ENCODE peak calls at places on chromosomes 12 and 14, in ten cellular contexts. L is effector memory CD8-positive, alpha-beta T cell; Y is NCI-H510A treated with DMSO at 0.1 percent for 48 hours; P is body of pancreas; U is neuronal stem cell; O is NCI-H1048; K is GM23338; D is stimulated activated CD4-positive, alpha-beta T cell treated with anti-CD3 and anti-CD28 coated beads, Interleukin-1b, Interleukin-23, amount 100 ng/mL, for 1 hour; X is activated T-cell treated with anti-CD3 and anti-CD28 coated beads, Interleukin-2, amount 50 U/mL, for 72 hours; F is midbrain. N is an unnamed sample.

GRCh38 chr14:28653521-28653920 is 113.1 kb upstream of the FOXG1 start:
- DNase-seq in L (no peak), Y (no peak), P (no peak), U (no peak), O (no peak), K (no peak), D (no peak), X (no peak), F (no peak), N (no peak)

GRCh38 chr12:72017054-72017651 is 78.5 kb downstream of the TPH2 start:
- DNase-seq in L (peak), Y (peak), P (peak), U (peak), O (peak), K (peak), D (peak), X (peak), F (peak), N (peak)

GRCh38 chr12:3712209-3712992 is 40.5 kb downstream of the CRACR2A start:
- DNase-seq in L (no peak), Y (no peak), P (no peak), U (no peak), O (no peak), K (no peak), D (no peak), X (no peak), F (no peak), N (no peak)

GRCh38 chr12:76033116-76034001 is 1.8 kb upstream of the PHLDA1 start:
- DNase-seq in L (no peak), Y (no peak), P (no peak), U (no peak), O (no peak), K (peak), D (no peak), X (no peak), F (no peak), N (no peak)

GRCh38 chr14:102811254-102811963 is 34.2 kb downstream of the TRAF3 start:
- DNase-seq in L (no peak), Y (no peak), P (no peak), U (no peak), O (no peak), K (no peak), D (no peak), X (no peak), F (no peak), N (no peak)

GRCh38 chr12:3311027-3311402 is 180.0 kb upstream of the PRMT8 start:
- DNase-seq in L (no peak), Y (peak), P (peak), U (no peak), O (no peak), K (no peak), D (no peak), X (no peak), F (no peak), N (no peak)

GRCh38 chr14:23641180-23641914 is 5.2 kb downstream of the DHRS2 start:
- DNase-seq in L (no peak), Y (no peak), P (no peak), U (no peak), O (no peak), K (no peak), D (no peak), X (no peak), F (no peak), N (no peak)

GRCh38 chr12:109718390-109718789 is 4.8 kb downstream of the FAM222A start:
- DNase-seq in L (no peak), Y (peak), P (no peak), U (peak), O (no peak), K (peak), D (no peak), X (no peak), F (peak), N (peak)

GRCh38 chr14:39734306-39734705 is 302.1 kb upstream of the FBXO33 start:
- DNase-seq in L (no peak), Y (no peak), P (no peak), U (no peak), O (no peak), K (no peak), D (no peak), X (no peak), F (no peak), N (no peak)

GRCh38 chr14:78902010-78902623 is 731.9 kb downstream of the NRXN3 start:
- DNase-seq in L (no peak), Y (peak), P (peak), U (peak), O (peak), K (peak), D (no peak), X (peak), F (peak), N (peak)

GRCh38 chr14:104655128-104655848 is 34.1 kb upstream of the INF2 start:
- DNase-seq in L (no peak), Y (no peak), P (no peak), U (no peak), O (no peak), K (no peak), D (no peak), X (no peak), F (no peak), N (no peak)

GRCh38 chr12:86712425-86712843 is 456.2 kb upstream of the MGAT4C start:
- DNase-seq in L (no peak), Y (no peak), P (no peak), U (no peak), O (no peak), K (no peak), D (no peak), X (no peak), F (no peak), N (no peak)

GRCh38 chr14:47155395-47155794 is 503.8 kb upstream of the RPL10L start:
- DNase-seq in L (no peak), Y (no peak), P (no peak), U (no peak), O (no peak), K (no peak), D (no peak), X (no peak), F (no peak), N (no peak)

GRCh38 chr14:93736378-93737014 is 51.8 kb downstream of the PRIMA1 start:
- DNase-seq in L (no peak), Y (no peak), P (peak), U (no peak), O (no peak), K (peak), D (no peak), X (no peak), F (no peak), N (peak)

GRCh38 chr14:19920021-19920657 is at the start of gene OR4K5:
- DNase-seq in L (no peak), Y (no peak), P (no peak), U (no peak), O (no peak), K (no peak), D (no peak), X (no peak), F (no peak), N (no peak)